ENCODE peak calls at places on chromosomes 2 and 18, in seven cellular contexts. One of them, this sample, is unnamed.

GRCh38 chr2:38509322-38509946 is 93.3 kb downstream of the HNRNPLL start:
- DNase-seq in amniotic stem cell: peak
- DNase-seq in mucosa of gallbladder: no peak
- DNase-seq in left cardiac atrium: no peak
- DNase-seq in ascending aorta: no peak
- DNase-seq in nephron progenitor cell: no peak
- DNase-seq in NCI-H2081: peak
- DNase-seq in this sample: no peak

GRCh38 chr18:3966985-3967856 is 487.9 kb downstream of the DLGAP1 start:
- DNase-seq in ascending aorta: peak
- DNase-seq in mucosa of gallbladder: peak
- DNase-seq in nephron progenitor cell: no peak
- DNase-seq in amniotic stem cell: no peak
- DNase-seq in NCI-H2081: no peak
- DNase-seq in left cardiac atrium: no peak
- DNase-seq in this sample: no peak

GRCh38 chr2:75041226-75041625 is 82.8 kb downstream of the POLE4 start:
- DNase-seq in ascending aorta: no peak
- DNase-seq in amniotic stem cell: no peak
- DNase-seq in NCI-H2081: no peak
- DNase-seq in nephron progenitor cell: no peak
- DNase-seq in left cardiac atrium: no peak
- DNase-seq in mucosa of gallbladder: no peak
- DNase-seq in this sample: no peak

GRCh38 chr2:71464389-71464788 is 11.0 kb downstream of the DYSF start:
- DNase-seq in left cardiac atrium: no peak
- DNase-seq in mucosa of gallbladder: no peak
- DNase-seq in amniotic stem cell: no peak
- DNase-seq in nephron progenitor cell: no peak
- DNase-seq in NCI-H2081: no peak
- DNase-seq in ascending aorta: peak
- DNase-seq in this sample: no peak

GRCh38 chr18:5998166-5998881 is 103.0 kb upstream of the TMEM200C start:
- DNase-seq in amniotic stem cell: no peak
- DNase-seq in left cardiac atrium: no peak
- DNase-seq in nephron progenitor cell: no peak
- DNase-seq in mucosa of gallbladder: no peak
- DNase-seq in NCI-H2081: no peak
- DNase-seq in ascending aorta: no peak
- DNase-seq in this sample: no peak

GRCh38 chr18:46416706-46417638 is 240.0 kb downstream of the LOXHD1 start:
- DNase-seq in mucosa of gallbladder: no peak
- DNase-seq in NCI-H2081: peak
- DNase-seq in left cardiac atrium: no peak
- DNase-seq in ascending aorta: no peak
- DNase-seq in amniotic stem cell: no peak
- DNase-seq in nephron progenitor cell: no peak
- DNase-seq in this sample: no peak

GRCh38 chr2:2269426-2269825 is 61.6 kb downstream of the MYT1L start:
- DNase-seq in left cardiac atrium: no peak
- DNase-seq in ascending aorta: no peak
- DNase-seq in mucosa of gallbladder: no peak
- DNase-seq in NCI-H2081: no peak
- DNase-seq in nephron progenitor cell: no peak
- DNase-seq in amniotic stem cell: no peak
- DNase-seq in this sample: no peak

GRCh38 chr2:32918774-32919173 is 28.0 kb upstream of the LTBP1 start:
- DNase-seq in NCI-H2081: no peak
- DNase-seq in nephron progenitor cell: no peak
- DNase-seq in mucosa of gallbladder: no peak
- DNase-seq in left cardiac atrium: no peak
- DNase-seq in ascending aorta: no peak
- DNase-seq in amniotic stem cell: no peak
- DNase-seq in this sample: no peak

GRCh38 chr2:119122663-119123062 is 35.9 kb downstream of the C1QL2 start:
- DNase-seq in mucosa of gallbladder: no peak
- DNase-seq in amniotic stem cell: no peak
- DNase-seq in nephron progenitor cell: no peak
- DNase-seq in left cardiac atrium: no peak
- DNase-seq in NCI-H2081: no peak
- DNase-seq in ascending aorta: no peak
- DNase-seq in this sample: no peak

GRCh38 chr18:13112982-13113381 is 105.6 kb upstream of the LDLRAD4 start:
- DNase-seq in mucosa of gallbladder: no peak
- DNase-seq in amniotic stem cell: no peak
- DNase-seq in NCI-H2081: peak
- DNase-seq in left cardiac atrium: peak
- DNase-seq in nephron progenitor cell: peak
- DNase-seq in ascending aorta: no peak
- DNase-seq in this sample: no peak

GRCh38 chr2:224930990-224931389 is 111.3 kb downstream of the DOCK10 start:
- DNase-seq in NCI-H2081: no peak
- DNase-seq in left cardiac atrium: no peak
- DNase-seq in ascending aorta: no peak
- DNase-seq in nephron progenitor cell: no peak
- DNase-seq in mucosa of gallbladder: no peak
- DNase-seq in amniotic stem cell: no peak
- DNase-seq in this sample: no peak

GRCh38 chr2:187499941-187500532 is 52.0 kb upstream of the CALCRL start:
- DNase-seq in nephron progenitor cell: peak
- DNase-seq in NCI-H2081: peak
- DNase-seq in amniotic stem cell: no peak
- DNase-seq in mucosa of gallbladder: peak
- DNase-seq in left cardiac atrium: peak
- DNase-seq in ascending aorta: peak
- DNase-seq in this sample: peak

GRCh38 chr18:49491857-49492693 is 5.0 kb upstream of the C18orf32 start:
- DNase-seq in mucosa of gallbladder: peak
- DNase-seq in nephron progenitor cell: peak
- DNase-seq in ascending aorta: peak
- DNase-seq in amniotic stem cell: peak
- DNase-seq in left cardiac atrium: peak
- DNase-seq in NCI-H2081: peak
- DNase-seq in this sample: peak

GRCh38 chr2:233535276-233535675 is 31.3 kb downstream of the USP40 start:
- DNase-seq in mucosa of gallbladder: no peak
- DNase-seq in amniotic stem cell: no peak
- DNase-seq in ascending aorta: no peak
- DNase-seq in nephron progenitor cell: no peak
- DNase-seq in left cardiac atrium: no peak
- DNase-seq in NCI-H2081: no peak
- DNase-seq in this sample: no peak

GRCh38 chr2:218883491-218884490 is 3.1 kb downstream of the WNT10A start:
- DNase-seq in left cardiac atrium: no peak
- DNase-seq in NCI-H2081: no peak
- DNase-seq in amniotic stem cell: no peak
- DNase-seq in ascending aorta: no peak
- DNase-seq in nephron progenitor cell: peak
- DNase-seq in mucosa of gallbladder: no peak
- DNase-seq in this sample: no peak

GRCh38 chr18:10776493-10776892 is 250.7 kb downstream of the NAPG start:
- DNase-seq in ascending aorta: no peak
- DNase-seq in mucosa of gallbladder: no peak
- DNase-seq in NCI-H2081: no peak
- DNase-seq in nephron progenitor cell: no peak
- DNase-seq in amniotic stem cell: no peak
- DNase-seq in left cardiac atrium: no peak
- DNase-seq in this sample: no peak

GRCh38 chr2:239380831-239381708 is 19.8 kb downstream of the HDAC4 start:
- DNase-seq in ascending aorta: no peak
- DNase-seq in amniotic stem cell: no peak
- DNase-seq in mucosa of gallbladder: no peak
- DNase-seq in left cardiac atrium: peak
- DNase-seq in nephron progenitor cell: no peak
- DNase-seq in NCI-H2081: no peak
- DNase-seq in this sample: no peak

GRCh38 chr18:47953471-47953931 is 23.0 kb upstream of the SMAD2 start:
- DNase-seq in nephron progenitor cell: peak
- DNase-seq in mucosa of gallbladder: no peak
- DNase-seq in ascending aorta: peak
- DNase-seq in amniotic stem cell: peak
- DNase-seq in left cardiac atrium: peak
- DNase-seq in NCI-H2081: peak
- DNase-seq in this sample: no peak

GRCh38 chr2:224850081-224850480 is 133.9 kb upstream of the CCDC195 start:
- DNase-seq in nephron progenitor cell: no peak
- DNase-seq in left cardiac atrium: no peak
- DNase-seq in mucosa of gallbladder: no peak
- DNase-seq in amniotic stem cell: no peak
- DNase-seq in NCI-H2081: no peak
- DNase-seq in ascending aorta: no peak
- DNase-seq in this sample: no peak

GRCh38 chr18:78899241-78899640 is 80.4 kb upstream of the SALL3 start:
- DNase-seq in amniotic stem cell: no peak
- DNase-seq in ascending aorta: no peak
- DNase-seq in NCI-H2081: no peak
- DNase-seq in nephron progenitor cell: no peak
- DNase-seq in left cardiac atrium: no peak
- DNase-seq in mucosa of gallbladder: no peak
- DNase-seq in this sample: no peak